ENCODE peak calls at places on chromosome 7, in six cellular contexts. One of them, this sample, is unnamed.
A peak's percentile ranks its signal among the peaks of the same experiment; 100 is the strongest.

GRCh38 chr7:25835191-25835590 is 316.8 kb upstream of the NFE2L3 start:
- DNase-seq in NB4: no peak
- DNase-seq in bronchial epithelial cell: peak; percentile 47
- DNase-seq in fibroblast of mammary gland: peak; percentile 74
- DNase-seq in IMR-90: peak; percentile 64
- DNase-seq in GM12865: no peak
- DNase-seq in this sample: no peak

GRCh38 chr7:111364413-111364812 is 197.9 kb downstream of the IMMP2L start:
- DNase-seq in fibroblast of mammary gland: peak; percentile 67
- DNase-seq in NB4: no peak
- DNase-seq in bronchial epithelial cell: peak; percentile 94
- DNase-seq in GM12865: no peak
- DNase-seq in IMR-90: peak; percentile 81
- DNase-seq in this sample: peak; percentile 17

GRCh38 chr7:156827587-156828203 is 65.3 kb downstream of the LMBR1 start:
- DNase-seq in GM12865: peak; percentile 18
- DNase-seq in NB4: peak; percentile 49
- DNase-seq in IMR-90: peak; percentile 46
- DNase-seq in fibroblast of mammary gland: peak; percentile 48
- DNase-seq in bronchial epithelial cell: peak; percentile 24
- DNase-seq in this sample: peak; percentile 62

GRCh38 chr7:96045919-96046318 is 273.6 kb downstream of the DYNC1I1 start:
- DNase-seq in bronchial epithelial cell: peak; percentile 22
- DNase-seq in NB4: no peak
- DNase-seq in fibroblast of mammary gland: no peak
- DNase-seq in IMR-90: no peak
- DNase-seq in GM12865: no peak
- DNase-seq in this sample: no peak

GRCh38 chr7:26549281-26549943 is 257.8 kb downstream of the SNX10 start:
- DNase-seq in GM12865: no peak
- DNase-seq in fibroblast of mammary gland: no peak
- DNase-seq in NB4: peak; percentile 44
- DNase-seq in bronchial epithelial cell: no peak
- DNase-seq in IMR-90: no peak
- DNase-seq in this sample: peak; percentile 1

GRCh38 chr7:43217055-43217454 is 104.6 kb downstream of the HECW1 start:
- DNase-seq in bronchial epithelial cell: no peak
- DNase-seq in GM12865: no peak
- DNase-seq in IMR-90: no peak
- DNase-seq in NB4: no peak
- DNase-seq in fibroblast of mammary gland: no peak
- DNase-seq in this sample: no peak

GRCh38 chr7:118870187-118870586 is 645.7 kb downstream of the ANKRD7 start:
- DNase-seq in bronchial epithelial cell: peak; percentile 35
- DNase-seq in fibroblast of mammary gland: no peak
- DNase-seq in NB4: peak; percentile 44
- DNase-seq in IMR-90: no peak
- DNase-seq in GM12865: peak; percentile 26
- DNase-seq in this sample: no peak

GRCh38 chr7:137975223-137975622 is 26.7 kb downstream of the CREB3L2 start:
- DNase-seq in bronchial epithelial cell: no peak
- DNase-seq in GM12865: peak; percentile 65
- DNase-seq in IMR-90: peak; percentile 85
- DNase-seq in NB4: no peak
- DNase-seq in fibroblast of mammary gland: peak; percentile 88
- DNase-seq in this sample: peak; percentile 52

GRCh38 chr7:120876922-120877321 is 19.0 kb upstream of the TSPAN12 start:
- DNase-seq in GM12865: no peak
- DNase-seq in fibroblast of mammary gland: no peak
- DNase-seq in bronchial epithelial cell: peak; percentile 61
- DNase-seq in NB4: no peak
- DNase-seq in IMR-90: no peak
- DNase-seq in this sample: no peak

GRCh38 chr7:38310601-38311057 is 37.2 kb upstream of the TARP start:
- DNase-seq in bronchial epithelial cell: no peak
- DNase-seq in NB4: peak; percentile 87
- DNase-seq in fibroblast of mammary gland: peak; percentile 41
- DNase-seq in IMR-90: no peak
- DNase-seq in GM12865: no peak
- DNase-seq in this sample: peak; percentile 58

GRCh38 chr7:35991511-35992232 is 161.4 kb upstream of the EEPD1 start:
- DNase-seq in NB4: no peak
- DNase-seq in fibroblast of mammary gland: no peak
- DNase-seq in IMR-90: peak; percentile 8
- DNase-seq in GM12865: no peak
- DNase-seq in bronchial epithelial cell: peak; percentile 52
- DNase-seq in this sample: no peak

GRCh38 chr7:110484316-110484715 is 606.6 kb upstream of the LRRN3 start:
- DNase-seq in fibroblast of mammary gland: no peak
- DNase-seq in IMR-90: no peak
- DNase-seq in NB4: no peak
- DNase-seq in bronchial epithelial cell: no peak
- DNase-seq in GM12865: no peak
- DNase-seq in this sample: no peak

GRCh38 chr7:19113855-19114590 is 3.4 kb downstream of the TWIST1 start:
- DNase-seq in NB4: no peak
- DNase-seq in GM12865: no peak
- DNase-seq in bronchial epithelial cell: peak; percentile 21
- DNase-seq in fibroblast of mammary gland: peak; percentile 70
- DNase-seq in IMR-90: peak; percentile 66
- DNase-seq in this sample: peak; percentile 38

GRCh38 chr7:141700291-141700847 is 1.6 kb downstream of the DENND11 start:
- DNase-seq in NB4: no peak
- DNase-seq in fibroblast of mammary gland: no peak
- DNase-seq in GM12865: no peak
- DNase-seq in bronchial epithelial cell: peak; percentile 15
- DNase-seq in IMR-90: no peak
- DNase-seq in this sample: no peak

GRCh38 chr7:45224832-45225231 is 67.2 kb downstream of the RAMP3 start:
- DNase-seq in GM12865: no peak
- DNase-seq in fibroblast of mammary gland: no peak
- DNase-seq in NB4: peak; percentile 44
- DNase-seq in IMR-90: no peak
- DNase-seq in bronchial epithelial cell: no peak
- DNase-seq in this sample: no peak

GRCh38 chr7:134355925-134356324 is 39.2 kb upstream of the SLC35B4 start:
- DNase-seq in bronchial epithelial cell: no peak
- DNase-seq in GM12865: no peak
- DNase-seq in fibroblast of mammary gland: peak; percentile 33
- DNase-seq in IMR-90: no peak
- DNase-seq in NB4: peak; percentile 76
- DNase-seq in this sample: peak; percentile 35

GRCh38 chr7:113131367-113131766 is 13.0 kb upstream of the SMIM30 start:
- DNase-seq in GM12865: no peak
- DNase-seq in fibroblast of mammary gland: no peak
- DNase-seq in NB4: no peak
- DNase-seq in IMR-90: no peak
- DNase-seq in bronchial epithelial cell: no peak
- DNase-seq in this sample: no peak

GRCh38 chr7:88226886-88227516 is 7.2 kb upstream of the SRI start:
- DNase-seq in GM12865: no peak
- DNase-seq in NB4: no peak
- DNase-seq in fibroblast of mammary gland: peak; percentile 91
- DNase-seq in bronchial epithelial cell: peak; percentile 98
- DNase-seq in IMR-90: peak; percentile 80
- DNase-seq in this sample: peak; percentile 81

GRCh38 chr7:98174334-98175259 is 36.6 kb upstream of the BHLHA15 start:
- DNase-seq in fibroblast of mammary gland: no peak
- DNase-seq in IMR-90: no peak
- DNase-seq in NB4: no peak
- DNase-seq in bronchial epithelial cell: no peak
- DNase-seq in GM12865: no peak
- DNase-seq in this sample: no peak

GRCh38 chr7:17448479-17449423 is 150.3 kb downstream of the AHR start:
- DNase-seq in IMR-90: peak; percentile 62
- DNase-seq in bronchial epithelial cell: peak; percentile 31
- DNase-seq in fibroblast of mammary gland: no peak
- DNase-seq in GM12865: no peak
- DNase-seq in NB4: no peak
- DNase-seq in this sample: no peak

GRCh38 chr7:141218941-141219340 is 145.1 kb downstream of the TMEM178B start:
- DNase-seq in fibroblast of mammary gland: no peak
- DNase-seq in NB4: no peak
- DNase-seq in GM12865: no peak
- DNase-seq in IMR-90: no peak
- DNase-seq in bronchial epithelial cell: no peak
- DNase-seq in this sample: no peak

GRCh38 chr7:129184979-129185670 is 3.3 kb upstream of the SMO start:
- DNase-seq in GM12865: no peak
- DNase-seq in fibroblast of mammary gland: no peak
- DNase-seq in IMR-90: no peak
- DNase-seq in NB4: no peak
- DNase-seq in bronchial epithelial cell: peak; percentile 88
- DNase-seq in this sample: no peak

GRCh38 chr7:27640914-27641570 is 21.6 kb downstream of the HIBADH start:
- DNase-seq in GM12865: peak; percentile 42
- DNase-seq in bronchial epithelial cell: peak; percentile 79
- DNase-seq in IMR-90: peak; percentile 49
- DNase-seq in NB4: peak; percentile 37
- DNase-seq in fibroblast of mammary gland: peak; percentile 60
- DNase-seq in this sample: peak; percentile 84

GRCh38 chr7:149666360-149666905 is 107.0 kb downstream of the ZNF467 start:
- DNase-seq in IMR-90: no peak
- DNase-seq in GM12865: no peak
- DNase-seq in fibroblast of mammary gland: no peak
- DNase-seq in NB4: no peak
- DNase-seq in bronchial epithelial cell: peak; percentile 38
- DNase-seq in this sample: no peak

GRCh38 chr7:135204271-135204872 is 7.0 kb downstream of the WDR91 start:
- DNase-seq in fibroblast of mammary gland: peak; percentile 88
- DNase-seq in IMR-90: peak; percentile 93
- DNase-seq in NB4: no peak
- DNase-seq in bronchial epithelial cell: no peak
- DNase-seq in GM12865: no peak
- DNase-seq in this sample: peak; percentile 50

DNA sequence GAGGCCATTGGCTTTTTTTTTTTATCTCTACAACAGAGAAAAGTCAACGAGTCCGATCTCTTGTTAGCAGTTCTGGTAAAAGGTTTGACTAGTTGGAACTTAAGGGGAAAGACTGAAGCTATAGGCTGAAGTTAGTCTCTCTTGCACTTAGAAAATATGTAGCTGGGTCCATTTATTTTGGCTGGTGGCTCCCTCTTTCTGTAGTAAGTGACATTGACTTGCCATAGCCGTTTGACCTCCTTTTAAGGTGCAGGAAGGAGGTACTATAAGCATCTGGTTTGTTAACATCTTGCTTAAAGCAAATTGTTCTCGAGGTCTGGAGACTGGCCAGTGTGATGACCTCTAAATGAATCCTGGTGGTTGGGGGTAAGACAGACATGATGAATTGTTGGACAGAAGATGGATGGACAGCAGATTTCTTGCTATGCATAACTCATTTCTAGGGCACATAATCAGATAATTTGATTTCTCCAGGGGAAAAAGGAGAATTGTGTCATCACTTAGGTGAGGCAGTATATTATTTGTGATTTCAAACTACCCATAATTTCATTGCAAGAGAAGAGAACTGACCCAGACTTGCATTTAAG is 356.3 kb upstream of the GALNT17 start:
- DNase-seq in bronchial epithelial cell: peak; percentile 24
- DNase-seq in fibroblast of mammary gland: peak; percentile 41
- DNase-seq in NB4: peak; percentile 33
- DNase-seq in GM12865: peak; percentile 77
- DNase-seq in IMR-90: no peak
- DNase-seq in this sample: peak; percentile 14
- TF ChIP-seq CTCF in bronchial epithelial cell: peak; percentile 23
- TF ChIP-seq CTCF in fibroblast of mammary gland: peak; percentile 24
- TF ChIP-seq CTCF in NB4: no peak
- TF ChIP-seq CTCF in GM12865: peak; percentile 51
- TF ChIP-seq CTCF in IMR-90: no peak
- TF ChIP-seq CTCF in this sample: no peak

DNA sequence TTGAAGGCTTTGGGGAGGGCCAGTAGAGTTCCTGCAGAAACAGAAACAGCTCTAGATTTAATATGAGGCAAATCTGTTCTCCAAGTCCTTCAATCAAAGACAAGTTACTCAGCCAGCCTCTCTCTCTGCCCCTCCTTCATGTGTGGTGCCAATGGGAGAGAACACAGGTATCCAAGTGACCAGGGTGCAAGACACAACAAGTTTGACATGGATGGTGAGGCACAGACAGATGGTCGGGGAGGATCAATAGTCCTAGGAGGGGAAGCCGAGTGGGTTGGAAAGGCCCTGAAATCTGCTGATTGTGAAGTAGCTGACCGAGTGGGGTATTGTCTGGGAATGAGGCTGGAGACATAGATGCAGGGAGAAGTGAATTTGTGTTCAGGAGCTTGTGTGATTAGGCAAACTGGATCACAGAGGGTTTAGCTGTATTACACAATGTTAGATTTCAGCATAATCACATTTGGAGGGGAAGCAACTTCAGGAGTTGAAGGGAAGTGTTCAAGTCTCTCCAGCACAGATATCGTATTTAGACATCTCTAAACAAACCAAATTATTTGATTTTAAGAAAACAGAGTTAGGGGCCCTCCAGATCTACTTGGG is 1.5 kb downstream of the GIMAP1 start:
- DNase-seq in IMR-90: no peak
- DNase-seq in NB4: peak; percentile 45
- DNase-seq in GM12865: no peak
- DNase-seq in fibroblast of mammary gland: no peak
- DNase-seq in bronchial epithelial cell: no peak
- DNase-seq in this sample: no peak
- H3K4me3 ChIP-seq in IMR-90: no peak overlapping the region
- H3K4me3 ChIP-seq in NB4: no peak overlapping the region
- H3K4me3 ChIP-seq in GM12865: peak overlapping the region; percentile 92
- H3K4me3 ChIP-seq in fibroblast of mammary gland: no peak overlapping the region
- H3K4me3 ChIP-seq in bronchial epithelial cell: no peak overlapping the region
- H3K4me3 ChIP-seq in this sample: no peak overlapping the region

DNA sequence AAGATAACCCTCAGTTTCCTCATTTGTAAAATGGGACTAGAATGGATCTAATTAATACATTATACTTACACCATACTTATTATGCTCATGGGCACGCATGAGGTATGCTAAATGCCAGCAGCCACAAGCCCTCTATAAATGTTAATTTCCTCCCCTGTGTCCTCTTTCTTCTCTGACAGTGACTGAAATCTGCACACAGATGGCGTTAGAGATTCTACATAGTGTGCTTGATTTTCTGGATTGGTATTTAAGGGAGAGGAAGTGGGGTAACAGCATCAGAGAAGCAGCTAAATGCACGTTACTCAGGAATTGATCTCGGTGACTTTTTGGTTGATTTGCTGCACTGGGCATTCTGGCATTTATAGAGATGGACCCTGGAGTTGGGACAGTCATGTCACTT is 568.5 kb downstream of the CALN1 start:
- DNase-seq in IMR-90: no peak
- DNase-seq in bronchial epithelial cell: no peak
- DNase-seq in fibroblast of mammary gland: no peak
- DNase-seq in GM12865: no peak
- DNase-seq in NB4: peak; percentile 14
- DNase-seq in this sample: no peak
- TF ChIP-seq CTCF in IMR-90: no peak
- TF ChIP-seq CTCF in bronchial epithelial cell: no peak
- TF ChIP-seq CTCF in fibroblast of mammary gland: no peak
- TF ChIP-seq CTCF in GM12865: no peak
- TF ChIP-seq CTCF in NB4: peak; percentile 4
- TF ChIP-seq CTCF in this sample: no peak

DNA sequence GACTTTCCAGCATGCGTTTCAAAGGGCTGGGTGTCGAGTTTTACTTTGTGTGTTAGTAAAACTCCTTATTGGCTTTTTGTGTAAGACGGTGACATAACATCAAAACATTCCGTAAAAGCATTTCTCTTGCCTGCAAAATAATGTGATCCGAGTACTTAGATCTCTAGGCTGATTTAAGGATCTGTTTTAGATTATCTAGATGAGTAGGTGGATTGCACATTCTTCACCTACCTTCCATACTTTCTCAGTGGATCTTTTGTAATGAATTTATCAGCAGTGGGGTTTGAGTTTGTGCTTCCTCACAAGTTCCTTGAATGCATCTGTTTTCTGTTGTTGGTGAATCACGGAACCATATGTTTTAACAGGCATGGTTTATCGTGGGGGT is 7.6 kb downstream of the RABGEF1 start:
- DNase-seq in GM12865: no peak
- DNase-seq in IMR-90: no peak
- DNase-seq in NB4: no peak
- DNase-seq in bronchial epithelial cell: no peak
- DNase-seq in fibroblast of mammary gland: peak; percentile 73
- DNase-seq in this sample: no peak
- H3K4me3 ChIP-seq in GM12865: peak overlapping the region; percentile 16
- H3K4me3 ChIP-seq in IMR-90: no peak overlapping the region
- H3K4me3 ChIP-seq in NB4: no peak overlapping the region
- H3K4me3 ChIP-seq in bronchial epithelial cell: no peak overlapping the region
- H3K4me3 ChIP-seq in fibroblast of mammary gland: no peak overlapping the region
- H3K4me3 ChIP-seq in this sample: no peak overlapping the region